ENCODE peak calls at places on chromosome 20, in four cellular contexts. One of them, this sample, is unnamed.

GRCh38 chr20:10217517-10218410 is 866 bp upstream of the SNAP25 start:
- DNase-seq in body of pancreas: peak; percentile 43
- DNase-seq in pancreas: peak; percentile 16
- DNase-seq in right cardiac atrium: peak; percentile 72
- DNase-seq in this sample: peak; percentile 91

GRCh38 chr20:24721891-24722530 is 227.1 kb upstream of the CST7 start:
- DNase-seq in body of pancreas: no peak
- DNase-seq in pancreas: no peak
- DNase-seq in right cardiac atrium: no peak
- DNase-seq in this sample: no peak

GRCh38 chr20:52160805-52161204 is 30.8 kb downstream of the ZFP64 start:
- DNase-seq in body of pancreas: no peak
- DNase-seq in pancreas: no peak
- DNase-seq in right cardiac atrium: no peak
- DNase-seq in this sample: no peak

GRCh38 chr20:37421988-37422387 is 76.0 kb downstream of the SRC start:
- DNase-seq in body of pancreas: no peak
- DNase-seq in pancreas: no peak
- DNase-seq in right cardiac atrium: no peak
- DNase-seq in this sample: no peak

GRCh38 chr20:36274248-36274841 is 31.8 kb upstream of the DLGAP4 start:
- DNase-seq in body of pancreas: no peak
- DNase-seq in pancreas: no peak
- DNase-seq in right cardiac atrium: no peak
- DNase-seq in this sample: no peak

GRCh38 chr20:13139459-13140150 is 81.5 kb upstream of the ISM1 start:
- DNase-seq in body of pancreas: no peak
- DNase-seq in pancreas: no peak
- DNase-seq in right cardiac atrium: no peak
- DNase-seq in this sample: no peak

GRCh38 chr20:52744441-52744840 is 227.7 kb upstream of the TSHZ2 start:
- DNase-seq in body of pancreas: no peak
- DNase-seq in pancreas: no peak
- DNase-seq in right cardiac atrium: no peak
- DNase-seq in this sample: no peak

GRCh38 chr20:64107736-64108457 is 532 bp upstream of the NPBWR2 start:
- DNase-seq in body of pancreas: no peak
- DNase-seq in pancreas: no peak
- DNase-seq in right cardiac atrium: peak; percentile 9
- DNase-seq in this sample: peak; percentile 11

GRCh38 chr20:50286174-50286511 is 95.5 kb downstream of the CEBPB start:
- DNase-seq in body of pancreas: no peak
- DNase-seq in pancreas: no peak
- DNase-seq in right cardiac atrium: no peak
- DNase-seq in this sample: no peak

GRCh38 chr20:30506100-30506499 is 751.4 kb upstream of the DEFB115 start:
- DNase-seq in body of pancreas: no peak
- DNase-seq in pancreas: no peak
- DNase-seq in right cardiac atrium: no peak
- DNase-seq in this sample: no peak

GRCh38 chr20:53609501-53610445 is 16.1 kb upstream of the ZNF217 start:
- DNase-seq in body of pancreas: no peak
- DNase-seq in pancreas: no peak
- DNase-seq in right cardiac atrium: peak; percentile 42
- DNase-seq in this sample: peak; percentile 44

GRCh38 chr20:3971145-3971544 is 44.2 kb downstream of the RNF24 start:
- DNase-seq in body of pancreas: no peak
- DNase-seq in pancreas: no peak
- DNase-seq in right cardiac atrium: no peak
- DNase-seq in this sample: no peak

GRCh38 chr20:24657211-24657610 is 187.8 kb downstream of the SYNDIG1 start:
- DNase-seq in body of pancreas: peak; percentile 41
- DNase-seq in pancreas: peak; percentile 54
- DNase-seq in right cardiac atrium: no peak
- DNase-seq in this sample: peak; percentile 35

GRCh38 chr20:38123021-38123587 is 42.0 kb downstream of the TGM2 start:
- DNase-seq in body of pancreas: no peak
- DNase-seq in pancreas: no peak
- DNase-seq in right cardiac atrium: no peak
- DNase-seq in this sample: peak; percentile 14

GRCh38 chr20:52076164-52076563 is 115.4 kb downstream of the ZFP64 start:
- DNase-seq in body of pancreas: no peak
- DNase-seq in pancreas: no peak
- DNase-seq in right cardiac atrium: no peak
- DNase-seq in this sample: no peak

DNA sequence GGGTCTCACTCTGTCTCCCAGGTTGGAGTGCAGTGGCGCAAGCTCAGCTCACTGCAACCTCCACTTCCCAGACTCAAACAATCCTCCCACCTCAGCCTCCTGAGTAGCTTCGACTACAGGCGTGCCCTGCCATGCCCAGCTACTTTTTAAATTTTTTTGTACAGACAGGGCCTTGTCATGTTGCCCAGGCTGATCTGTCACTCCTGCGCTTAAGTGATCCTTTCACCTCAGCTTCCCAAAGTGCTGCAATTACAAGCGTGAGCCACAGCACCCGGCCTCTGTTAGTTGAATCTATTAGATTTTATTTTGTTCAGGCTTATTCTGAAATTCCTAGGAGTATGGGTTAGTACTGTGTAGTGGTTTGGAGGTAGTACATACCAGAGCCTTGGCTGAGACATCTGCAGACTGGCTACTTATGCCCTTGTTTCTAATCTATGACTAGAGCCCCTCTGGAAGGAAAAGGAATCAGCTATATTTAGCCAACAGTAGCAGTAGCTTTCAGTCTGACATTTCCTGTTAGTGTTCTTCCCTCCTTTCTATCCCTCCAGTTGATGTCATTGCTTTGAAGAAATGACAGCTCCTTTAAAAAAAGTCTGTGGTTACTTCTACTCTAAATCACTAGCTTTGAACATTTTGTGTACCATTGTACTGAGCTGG is 74.4 kb downstream of the ITCH start:
- DNase-seq in body of pancreas: no peak
- DNase-seq in pancreas: no peak
- DNase-seq in right cardiac atrium: no peak
- DNase-seq in this sample: no peak
- H3K27ac ChIP-seq in body of pancreas: no peak overlapping the region
- H3K27ac ChIP-seq in pancreas: no peak overlapping the region
- H3K27ac ChIP-seq in right cardiac atrium: peak overlapping the region; percentile 89
- H3K27ac ChIP-seq in this sample: no peak overlapping the region

DNA sequence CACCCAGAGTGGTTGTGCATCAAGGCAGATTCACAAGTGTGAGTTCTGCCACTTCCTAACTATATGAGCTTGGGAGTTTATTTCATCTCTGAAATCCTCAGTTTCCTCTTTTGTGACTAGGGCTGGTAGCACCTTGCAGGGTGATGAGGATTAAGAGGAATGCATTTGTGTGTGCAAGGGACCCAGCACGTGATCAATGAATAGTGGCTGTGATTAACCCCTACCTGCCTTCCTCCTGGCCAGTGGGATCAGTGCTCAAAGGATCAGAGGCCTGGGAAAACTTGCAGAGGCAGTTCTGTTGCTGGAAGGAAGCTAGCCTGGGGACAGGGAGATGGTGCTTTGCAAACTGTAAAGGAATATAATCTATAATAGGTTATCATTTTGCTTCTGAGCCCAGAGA is 7.3 kb downstream of the SDC4 start:
- DNase-seq in body of pancreas: no peak
- DNase-seq in pancreas: no peak
- DNase-seq in right cardiac atrium: no peak
- DNase-seq in this sample: no peak
- H3K27ac ChIP-seq in body of pancreas: peak overlapping the region; percentile 99
- H3K27ac ChIP-seq in pancreas: peak overlapping the region; percentile 87
- H3K27ac ChIP-seq in right cardiac atrium: peak overlapping the region; percentile 98
- H3K27ac ChIP-seq in this sample: no peak overlapping the region

DNA sequence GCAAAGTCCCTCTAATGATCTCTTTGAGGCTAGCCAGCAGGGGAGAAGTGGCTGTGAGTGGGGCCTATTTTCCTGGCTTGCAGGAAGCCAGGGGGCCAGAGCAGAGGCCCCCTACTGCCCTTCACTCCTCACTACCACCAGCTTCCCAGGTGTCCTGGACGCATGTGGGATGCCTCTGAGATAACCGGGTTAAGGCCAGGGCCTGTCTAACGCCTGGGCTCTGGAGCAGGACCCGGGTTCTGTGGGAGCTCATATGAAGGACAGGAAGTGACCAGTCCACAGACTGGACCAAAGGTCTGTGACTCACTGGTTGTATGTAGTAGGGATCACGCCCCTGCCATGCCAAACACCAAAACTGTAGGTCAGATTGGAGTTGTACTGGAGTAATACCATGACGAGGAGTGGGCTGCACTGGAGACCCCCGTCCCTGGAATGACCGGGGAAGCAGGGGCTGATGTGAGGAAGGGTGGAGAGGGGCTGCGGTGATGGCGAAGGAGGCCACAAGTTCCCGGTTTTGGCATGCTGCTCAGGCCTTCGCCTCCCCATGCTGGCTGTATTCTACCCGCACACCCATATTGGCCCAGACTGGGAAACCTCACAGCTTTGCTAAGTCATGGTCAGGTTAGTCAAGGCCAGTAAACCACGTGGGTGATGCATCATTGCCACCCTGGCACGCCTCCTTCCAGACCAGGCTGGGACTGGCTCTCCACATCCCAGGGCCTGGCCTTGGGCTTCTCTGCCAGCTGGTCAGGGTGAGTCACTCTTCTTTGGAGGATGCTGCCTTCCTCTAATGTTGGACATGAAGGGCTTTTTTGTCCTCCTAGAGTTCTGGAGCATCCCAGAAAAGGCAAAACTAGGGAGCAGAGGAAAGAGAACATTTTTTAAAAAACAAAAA is 54.0 kb downstream of the PCNA start:
- DNase-seq in body of pancreas: peak; percentile 74
- DNase-seq in pancreas: peak; percentile 89
- DNase-seq in right cardiac atrium: peak; percentile 50
- DNase-seq in this sample: peak; percentile 64
- H3K27ac ChIP-seq in body of pancreas: peak overlapping the region; percentile 2
- H3K27ac ChIP-seq in pancreas: no peak overlapping the region
- H3K27ac ChIP-seq in right cardiac atrium: no peak overlapping the region
- H3K27ac ChIP-seq in this sample: no peak overlapping the region

GRCh38 chr20:57109151-57109953 is 157.1 kb downstream of the BMP7 start:
- DNase-seq in body of pancreas: no peak
- DNase-seq in pancreas: no peak
- DNase-seq in right cardiac atrium: no peak
- DNase-seq in this sample: no peak

GRCh38 chr20:57108742-57109141 is 157.7 kb downstream of the BMP7 start:
- DNase-seq in body of pancreas: no peak
- DNase-seq in pancreas: no peak
- DNase-seq in right cardiac atrium: no peak
- DNase-seq in this sample: no peak

GRCh38 chr20:57112448-57112847 is 154.0 kb downstream of the BMP7 start:
- DNase-seq in body of pancreas: no peak
- DNase-seq in pancreas: no peak
- DNase-seq in right cardiac atrium: no peak
- DNase-seq in this sample: no peak

GRCh38 chr20:57108218-57108617 is 158.2 kb downstream of the BMP7 start:
- DNase-seq in body of pancreas: no peak
- DNase-seq in pancreas: no peak
- DNase-seq in right cardiac atrium: no peak
- DNase-seq in this sample: no peak

GRCh38 chr20:57111028-57111373 is 155.4 kb downstream of the BMP7 start:
- DNase-seq in body of pancreas: no peak
- DNase-seq in pancreas: no peak
- DNase-seq in right cardiac atrium: no peak
- DNase-seq in this sample: no peak
- H3K27ac ChIP-seq in body of pancreas: no peak overlapping the region
- H3K27ac ChIP-seq in pancreas: no peak overlapping the region
- H3K27ac ChIP-seq in right cardiac atrium: no peak overlapping the region
- H3K27ac ChIP-seq in this sample: no peak overlapping the region

GRCh38 chr20:44730441-44730840 is 15.2 kb upstream of the KCNK15 start:
- DNase-seq in body of pancreas: no peak
- DNase-seq in pancreas: no peak
- DNase-seq in right cardiac atrium: no peak
- DNase-seq in this sample: no peak
- H3K27ac ChIP-seq in body of pancreas: no peak overlapping the region
- H3K27ac ChIP-seq in pancreas: no peak overlapping the region
- H3K27ac ChIP-seq in right cardiac atrium: peak overlapping the region; percentile 54
- H3K27ac ChIP-seq in this sample: no peak overlapping the region

GRCh38 chr20:47432251-47433210 is 69.2 kb upstream of the NCOA3 start:
- DNase-seq in body of pancreas: no peak
- DNase-seq in pancreas: no peak
- DNase-seq in right cardiac atrium: no peak
- DNase-seq in this sample: no peak
- H3K27ac ChIP-seq in body of pancreas: no peak overlapping the region
- H3K27ac ChIP-seq in pancreas: no peak overlapping the region
- H3K27ac ChIP-seq in right cardiac atrium: no peak overlapping the region
- H3K27ac ChIP-seq in this sample: no peak overlapping the region

GRCh38 chr20:22574545-22575086 is 9.8 kb downstream of the FOXA2 start:
- DNase-seq in body of pancreas: peak; percentile 75
- DNase-seq in pancreas: peak; percentile 48
- DNase-seq in right cardiac atrium: no peak
- DNase-seq in this sample: no peak
- H3K27ac ChIP-seq in body of pancreas: peak overlapping the region; percentile 53
- H3K27ac ChIP-seq in pancreas: peak overlapping the region; percentile 30
- H3K27ac ChIP-seq in right cardiac atrium: no peak overlapping the region
- H3K27ac ChIP-seq in this sample: no peak overlapping the region

DNA sequence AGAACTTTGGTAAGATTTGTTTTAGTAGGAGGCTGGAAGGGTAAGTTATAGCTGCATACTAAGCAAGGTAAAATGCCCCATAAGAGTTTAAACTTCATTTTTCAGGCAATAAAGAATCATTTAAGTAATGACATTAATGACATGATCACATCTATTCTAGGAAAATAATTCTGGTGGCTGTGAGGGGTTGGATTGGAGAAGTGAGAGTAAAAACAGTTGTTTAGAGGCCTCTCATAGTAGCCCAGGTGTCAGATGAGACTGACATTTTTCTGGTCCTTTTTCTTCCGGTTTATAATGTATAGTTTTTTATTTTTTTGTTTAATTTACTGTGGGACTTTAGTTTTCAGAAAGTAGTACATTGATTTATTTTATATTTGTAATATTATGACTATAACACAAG is 40.8 kb downstream of the ITCH start:
- DNase-seq in body of pancreas: no peak
- DNase-seq in pancreas: no peak
- DNase-seq in right cardiac atrium: no peak
- DNase-seq in this sample: no peak
- H3K27ac ChIP-seq in body of pancreas: no peak overlapping the region
- H3K27ac ChIP-seq in pancreas: no peak overlapping the region
- H3K27ac ChIP-seq in right cardiac atrium: no peak overlapping the region
- H3K27ac ChIP-seq in this sample: peak overlapping the region; percentile 53

This sample was measured in testis.